ENCODE peak calls at places on chromosomes 3 and 15, in four cellular contexts. R, X, J and Y are unnamed samples.

GRCh38 chr15:76979331-76979925 is 15.5 kb upstream of the PSTPIP1 start:
- DNase-seq in J (no peak), R (no peak), X (peak), Y (no peak)

GRCh38 chr3:170092907-170093306 is 55.1 kb downstream of the GPR160 start:
- DNase-seq in R (no peak), J (no peak), X (no peak), Y (no peak)

GRCh38 chr3:45871834-45872233 is 14.5 kb upstream of the CCR9 start:
- DNase-seq in R (no peak), X (no peak), J (no peak), Y (no peak)

GRCh38 chr15:63165166-63165859 is 8.0 kb upstream of the RPS27L start:
- DNase-seq in X (no peak), J (peak), R (no peak), Y (no peak)

GRCh38 chr3:108406661-108407206 is 103.7 kb downstream of the MYH15 start:
- DNase-seq in X (no peak), J (peak), R (peak), Y (no peak)

GRCh38 chr15:82808634-82809041 is 790 bp upstream of the WHAMM start:
- DNase-seq in J (no peak), R (no peak), X (no peak), Y (no peak)

GRCh38 chr3:188507244-188507720 is 353.3 kb downstream of the LPP start:
- DNase-seq in J (peak), X (no peak), R (peak), Y (no peak)

GRCh38 chr3:193868590-193868989 is 267.4 kb upstream of the HES1 start:
- DNase-seq in J (no peak), R (peak), X (no peak), Y (no peak)

GRCh38 chr3:141444586-141445285 is 42.1 kb upstream of the RASA2 start:
- DNase-seq in J (peak), R (no peak), X (no peak), Y (no peak)

GRCh38 chr15:94858011-94858410 is 626.6 kb downstream of the MCTP2 start:
- DNase-seq in R (no peak), X (no peak), J (no peak), Y (no peak)

GRCh38 chr3:129014793-129015345 is 13.8 kb downstream of the EFCC1 start:
- DNase-seq in R (no peak), X (no peak), J (no peak), Y (no peak)

GRCh38 chr3:44058022-44058867 is 183.4 kb upstream of the TOPAZ1 start:
- DNase-seq in J (peak), X (no peak), R (peak), Y (no peak)

GRCh38 chr15:68055224-68055705 is 1.1 kb downstream of the PIAS1 start:
- DNase-seq in R (peak), J (peak), X (no peak), Y (no peak)

GRCh38 chr3:127887321-127887720 is 27.7 kb upstream of the KBTBD12 start:
- DNase-seq in X (no peak), J (peak), R (no peak), Y (no peak)

GRCh38 chr3:39124876-39125836 is 17.7 kb downstream of the TTC21A start:
- DNase-seq in J (peak), R (no peak), X (no peak), Y (no peak)

GRCh38 chr3:23831517-23832394 is 26.0 kb downstream of the UBE2E1 start:
- DNase-seq in J (no peak), X (no peak), R (no peak), Y (no peak)

GRCh38 chr3:53566450-53567145 is 72.2 kb downstream of the CACNA1D start:
- DNase-seq in X (no peak), J (no peak), R (no peak), Y (no peak)